ENCODE peak calls at places on chromosomes 11 and 22, in eight cellular contexts. One of them, this sample, is unnamed.

GRCh38 chr22:48151641-48152040 is 1389.2 kb downstream of the TBC1D22A start:
- DNase-seq in posterior vena cava: no peak
- DNase-seq in GM23338: no peak
- DNase-seq in stimulated activated CD4-positive, alpha-beta T cell treated with anti-CD3 and anti-CD28 coated beads, Interleukin-15, amount 100 ng/mL, for 24 hours: no peak
- DNase-seq in CD8-positive, alpha-beta memory T cell: no peak
- DNase-seq in HS-5: no peak
- DNase-seq in KG1: no peak
- DNase-seq in HTR-8/SVneo: no peak
- DNase-seq in this sample: no peak

GRCh38 chr22:29831958-29832357 is 6.1 kb downstream of the ASCC2 start:
- DNase-seq in posterior vena cava: no peak
- DNase-seq in GM23338: no peak
- DNase-seq in stimulated activated CD4-positive, alpha-beta T cell treated with anti-CD3 and anti-CD28 coated beads, Interleukin-15, amount 100 ng/mL, for 24 hours: no peak
- DNase-seq in CD8-positive, alpha-beta memory T cell: no peak
- DNase-seq in HS-5: no peak
- DNase-seq in KG1: no peak
- DNase-seq in HTR-8/SVneo: no peak
- DNase-seq in this sample: no peak

GRCh38 chr22:32333769-32334639 is 23.7 kb upstream of the RFPL3 start:
- DNase-seq in posterior vena cava: peak
- DNase-seq in GM23338: no peak
- DNase-seq in stimulated activated CD4-positive, alpha-beta T cell treated with anti-CD3 and anti-CD28 coated beads, Interleukin-15, amount 100 ng/mL, for 24 hours: no peak
- DNase-seq in CD8-positive, alpha-beta memory T cell: no peak
- DNase-seq in HS-5: no peak
- DNase-seq in KG1: no peak
- DNase-seq in HTR-8/SVneo: no peak
- DNase-seq in this sample: peak

GRCh38 chr22:41524809-41525449 is 19.3 kb downstream of the POLR3H start:
- DNase-seq in posterior vena cava: no peak
- DNase-seq in GM23338: peak
- DNase-seq in stimulated activated CD4-positive, alpha-beta T cell treated with anti-CD3 and anti-CD28 coated beads, Interleukin-15, amount 100 ng/mL, for 24 hours: peak
- DNase-seq in CD8-positive, alpha-beta memory T cell: peak
- DNase-seq in HS-5: no peak
- DNase-seq in KG1: no peak
- DNase-seq in HTR-8/SVneo: no peak
- DNase-seq in this sample: no peak

GRCh38 chr11:111185259-111185658 is 60.3 kb upstream of the POU2AF2 start:
- DNase-seq in posterior vena cava: no peak
- DNase-seq in GM23338: no peak
- DNase-seq in stimulated activated CD4-positive, alpha-beta T cell treated with anti-CD3 and anti-CD28 coated beads, Interleukin-15, amount 100 ng/mL, for 24 hours: no peak
- DNase-seq in CD8-positive, alpha-beta memory T cell: no peak
- DNase-seq in HS-5: no peak
- DNase-seq in KG1: peak
- DNase-seq in HTR-8/SVneo: no peak
- DNase-seq in this sample: no peak

GRCh38 chr11:79139900-79140299 is 300.9 kb downstream of the TENM4 start:
- DNase-seq in posterior vena cava: no peak
- DNase-seq in GM23338: peak
- DNase-seq in stimulated activated CD4-positive, alpha-beta T cell treated with anti-CD3 and anti-CD28 coated beads, Interleukin-15, amount 100 ng/mL, for 24 hours: peak
- DNase-seq in CD8-positive, alpha-beta memory T cell: no peak
- DNase-seq in HS-5: no peak
- DNase-seq in KG1: no peak
- DNase-seq in HTR-8/SVneo: no peak
- DNase-seq in this sample: no peak

GRCh38 chr11:96287796-96288439 is 55.1 kb downstream of the MAML2 start:
- DNase-seq in posterior vena cava: no peak
- DNase-seq in GM23338: no peak
- DNase-seq in stimulated activated CD4-positive, alpha-beta T cell treated with anti-CD3 and anti-CD28 coated beads, Interleukin-15, amount 100 ng/mL, for 24 hours: no peak
- DNase-seq in CD8-positive, alpha-beta memory T cell: no peak
- DNase-seq in HS-5: no peak
- DNase-seq in KG1: no peak
- DNase-seq in HTR-8/SVneo: no peak
- DNase-seq in this sample: no peak

GRCh38 chr11:66880484-66881211 is 23.8 kb downstream of the LRFN4 start:
- DNase-seq in posterior vena cava: no peak
- DNase-seq in GM23338: peak
- DNase-seq in stimulated activated CD4-positive, alpha-beta T cell treated with anti-CD3 and anti-CD28 coated beads, Interleukin-15, amount 100 ng/mL, for 24 hours: no peak
- DNase-seq in CD8-positive, alpha-beta memory T cell: no peak
- DNase-seq in HS-5: no peak
- DNase-seq in KG1: peak
- DNase-seq in HTR-8/SVneo: no peak
- DNase-seq in this sample: no peak

GRCh38 chr22:26295583-26296126 is 126.4 kb downstream of the SEZ6L start:
- DNase-seq in posterior vena cava: no peak
- DNase-seq in GM23338: no peak
- DNase-seq in stimulated activated CD4-positive, alpha-beta T cell treated with anti-CD3 and anti-CD28 coated beads, Interleukin-15, amount 100 ng/mL, for 24 hours: no peak
- DNase-seq in CD8-positive, alpha-beta memory T cell: no peak
- DNase-seq in HS-5: no peak
- DNase-seq in KG1: no peak
- DNase-seq in HTR-8/SVneo: no peak
- DNase-seq in this sample: no peak

GRCh38 chr11:122202951-122203456 is 87.0 kb upstream of the BLID start:
- DNase-seq in posterior vena cava: peak
- DNase-seq in GM23338: peak
- DNase-seq in stimulated activated CD4-positive, alpha-beta T cell treated with anti-CD3 and anti-CD28 coated beads, Interleukin-15, amount 100 ng/mL, for 24 hours: peak
- DNase-seq in CD8-positive, alpha-beta memory T cell: no peak
- DNase-seq in HS-5: no peak
- DNase-seq in KG1: no peak
- DNase-seq in HTR-8/SVneo: peak
- DNase-seq in this sample: peak

GRCh38 chr11:68436985-68437926 is 23.3 kb upstream of the PPP6R3 start:
- DNase-seq in posterior vena cava: peak
- DNase-seq in GM23338: no peak
- DNase-seq in stimulated activated CD4-positive, alpha-beta T cell treated with anti-CD3 and anti-CD28 coated beads, Interleukin-15, amount 100 ng/mL, for 24 hours: no peak
- DNase-seq in CD8-positive, alpha-beta memory T cell: no peak
- DNase-seq in HS-5: peak
- DNase-seq in KG1: no peak
- DNase-seq in HTR-8/SVneo: peak
- DNase-seq in this sample: no peak

GRCh38 chr11:69488543-69488940 is 7.1 kb downstream of the LINC01488 start:
- DNase-seq in posterior vena cava: peak
- DNase-seq in GM23338: no peak
- DNase-seq in stimulated activated CD4-positive, alpha-beta T cell treated with anti-CD3 and anti-CD28 coated beads, Interleukin-15, amount 100 ng/mL, for 24 hours: no peak
- DNase-seq in CD8-positive, alpha-beta memory T cell: no peak
- DNase-seq in HS-5: no peak
- DNase-seq in KG1: no peak
- DNase-seq in HTR-8/SVneo: no peak
- DNase-seq in this sample: no peak

GRCh38 chr22:21939392-21940319 is 13.0 kb downstream of the PPM1F start:
- DNase-seq in posterior vena cava: no peak
- DNase-seq in GM23338: no peak
- DNase-seq in stimulated activated CD4-positive, alpha-beta T cell treated with anti-CD3 and anti-CD28 coated beads, Interleukin-15, amount 100 ng/mL, for 24 hours: no peak
- DNase-seq in CD8-positive, alpha-beta memory T cell: no peak
- DNase-seq in HS-5: no peak
- DNase-seq in KG1: no peak
- DNase-seq in HTR-8/SVneo: no peak
- DNase-seq in this sample: no peak

GRCh38 chr11:19557720-19558140 is 154.9 kb upstream of the NAV2 start:
- DNase-seq in posterior vena cava: peak
- DNase-seq in GM23338: peak
- DNase-seq in stimulated activated CD4-positive, alpha-beta T cell treated with anti-CD3 and anti-CD28 coated beads, Interleukin-15, amount 100 ng/mL, for 24 hours: peak
- DNase-seq in CD8-positive, alpha-beta memory T cell: peak
- DNase-seq in HS-5: peak
- DNase-seq in KG1: peak
- DNase-seq in HTR-8/SVneo: peak
- DNase-seq in this sample: peak

GRCh38 chr22:23058481-23059336 is 11.6 kb upstream of the GNAZ start:
- DNase-seq in posterior vena cava: peak
- DNase-seq in GM23338: no peak
- DNase-seq in stimulated activated CD4-positive, alpha-beta T cell treated with anti-CD3 and anti-CD28 coated beads, Interleukin-15, amount 100 ng/mL, for 24 hours: no peak
- DNase-seq in CD8-positive, alpha-beta memory T cell: no peak
- DNase-seq in HS-5: no peak
- DNase-seq in KG1: no peak
- DNase-seq in HTR-8/SVneo: no peak
- DNase-seq in this sample: peak

GRCh38 chr11:36073411-36074203 is 129.7 kb downstream of the LDLRAD3 start:
- DNase-seq in posterior vena cava: no peak
- DNase-seq in GM23338: no peak
- DNase-seq in stimulated activated CD4-positive, alpha-beta T cell treated with anti-CD3 and anti-CD28 coated beads, Interleukin-15, amount 100 ng/mL, for 24 hours: no peak
- DNase-seq in CD8-positive, alpha-beta memory T cell: no peak
- DNase-seq in HS-5: peak
- DNase-seq in KG1: no peak
- DNase-seq in HTR-8/SVneo: peak
- DNase-seq in this sample: no peak

GRCh38 chr11:123375832-123376231 is 54.2 kb upstream of the GRAMD1B start:
- DNase-seq in posterior vena cava: no peak
- DNase-seq in GM23338: no peak
- DNase-seq in stimulated activated CD4-positive, alpha-beta T cell treated with anti-CD3 and anti-CD28 coated beads, Interleukin-15, amount 100 ng/mL, for 24 hours: no peak
- DNase-seq in CD8-positive, alpha-beta memory T cell: no peak
- DNase-seq in HS-5: no peak
- DNase-seq in KG1: no peak
- DNase-seq in HTR-8/SVneo: no peak
- DNase-seq in this sample: no peak

GRCh38 chr22:43828711-43829447 is 16.8 kb upstream of the EFCAB6 start:
- DNase-seq in posterior vena cava: peak
- DNase-seq in GM23338: peak
- DNase-seq in stimulated activated CD4-positive, alpha-beta T cell treated with anti-CD3 and anti-CD28 coated beads, Interleukin-15, amount 100 ng/mL, for 24 hours: no peak
- DNase-seq in CD8-positive, alpha-beta memory T cell: no peak
- DNase-seq in HS-5: no peak
- DNase-seq in KG1: no peak
- DNase-seq in HTR-8/SVneo: no peak
- DNase-seq in this sample: peak